ENCODE peak calls at places on chromosomes 13 and 19, in four cellular contexts. One of them, this sample, is unnamed.

GRCh38 chr19:28351761-28352160 is 861.2 kb downstream of the UQCRFS1 start:
- DNase-seq in HepG2: no peak
- DNase-seq in WTC11: no peak
- DNase-seq in K562: no peak
- DNase-seq in this sample: no peak

GRCh38 chr19:51076602-51077213 is 6.0 kb downstream of the KLK14 start:
- DNase-seq in K562: no peak
- DNase-seq in HepG2: no peak
- DNase-seq in WTC11: no peak
- DNase-seq in this sample: no peak

GRCh38 chr19:38739440-38740251 is 4.6 kb downstream of the CAPN12 start:
- DNase-seq in WTC11: no peak
- DNase-seq in HepG2: no peak
- DNase-seq in K562: no peak
- DNase-seq in this sample: no peak

GRCh38 chr19:58381460-58382220 is 810 bp upstream of the ZNF837 start:
- DNase-seq in HepG2: no peak
- DNase-seq in K562: no peak
- DNase-seq in WTC11: no peak
- DNase-seq in this sample: no peak

GRCh38 chr19:40739871-40740703 is 10.2 kb downstream of the ACTMAP start:
- DNase-seq in WTC11: no peak
- DNase-seq in K562: peak
- DNase-seq in HepG2: no peak
- DNase-seq in this sample: no peak

GRCh38 chr19:58557253-58558065 is 952 bp downstream of the UBE2M start:
- DNase-seq in K562: no peak
- DNase-seq in HepG2: no peak
- DNase-seq in WTC11: no peak
- DNase-seq in this sample: no peak

GRCh38 chr13:74661851-74662250 is 527.6 kb upstream of the KLF12 start:
- DNase-seq in HepG2: no peak
- DNase-seq in WTC11: no peak
- DNase-seq in K562: no peak
- DNase-seq in this sample: no peak

GRCh38 chr19:56314018-56314583 is 538 bp downstream of the ZSCAN5A start:
- DNase-seq in HepG2: peak
- DNase-seq in WTC11: peak
- DNase-seq in K562: no peak
- DNase-seq in this sample: peak

GRCh38 chr13:112241288-112241687 is 134.9 kb upstream of the SPACA7 start:
- DNase-seq in WTC11: no peak
- DNase-seq in K562: no peak
- DNase-seq in HepG2: no peak
- DNase-seq in this sample: no peak

GRCh38 chr13:35988648-35989081 is 142.5 kb downstream of the DCLK1 start:
- DNase-seq in K562: no peak
- DNase-seq in WTC11: no peak
- DNase-seq in HepG2: no peak
- DNase-seq in this sample: no peak

GRCh38 chr19:20558011-20558410 is 7.6 kb downstream of the ZNF737 start:
- DNase-seq in K562: no peak
- DNase-seq in WTC11: peak
- DNase-seq in HepG2: no peak
- DNase-seq in this sample: no peak

GRCh38 chr13:36884235-36884634 is 35.8 kb downstream of the SMAD9 start:
- DNase-seq in K562: no peak
- DNase-seq in HepG2: no peak
- DNase-seq in WTC11: no peak
- DNase-seq in this sample: no peak

GRCh38 chr19:6064016-6064702 is 46.1 kb downstream of the RFX2 start:
- DNase-seq in HepG2: no peak
- DNase-seq in WTC11: no peak
- DNase-seq in K562: no peak
- DNase-seq in this sample: no peak

GRCh38 chr13:21913010-21913409 is 242.1 kb downstream of the FGF9 start:
- DNase-seq in WTC11: peak
- DNase-seq in K562: no peak
- DNase-seq in HepG2: no peak
- DNase-seq in this sample: peak

GRCh38 chr13:85816413-85816812 is 17.2 kb upstream of the SLITRK6 start:
- DNase-seq in HepG2: no peak
- DNase-seq in K562: no peak
- DNase-seq in WTC11: no peak
- DNase-seq in this sample: no peak

GRCh38 chr13:111790621-111791020 is 276.3 kb upstream of the SOX1 start:
- DNase-seq in K562: no peak
- DNase-seq in WTC11: no peak
- DNase-seq in HepG2: no peak
- DNase-seq in this sample: no peak

GRCh38 chr19:7931221-7932061 is 5.5 kb upstream of the CTXN1 start:
- DNase-seq in WTC11: no peak
- DNase-seq in HepG2: no peak
- DNase-seq in K562: no peak
- DNase-seq in this sample: no peak

GRCh38 chr19:36213793-36214387 is 575 bp downstream of the ZNF565 start:
- DNase-seq in K562: peak
- DNase-seq in HepG2: no peak
- DNase-seq in WTC11: no peak
- DNase-seq in this sample: peak

GRCh38 chr13:66831317-66831716 is 398.8 kb downstream of the PCDH9 start:
- DNase-seq in HepG2: no peak
- DNase-seq in K562: no peak
- DNase-seq in WTC11: no peak
- DNase-seq in this sample: no peak

GRCh38 chr13:76455960-76456359 is 430.2 kb downstream of the KCTD12 start:
- DNase-seq in K562: no peak
- DNase-seq in HepG2: no peak
- DNase-seq in WTC11: no peak
- DNase-seq in this sample: no peak

GRCh38 chr19:31278555-31279435 is 70.4 kb downstream of the TSHZ3 start:
- DNase-seq in K562: no peak
- DNase-seq in WTC11: no peak
- DNase-seq in HepG2: no peak
- DNase-seq in this sample: no peak

GRCh38 chr19:42325896-42326771 is 699 bp downstream of the MEGF8 start:
- DNase-seq in HepG2: no peak
- DNase-seq in K562: peak
- DNase-seq in WTC11: peak
- DNase-seq in this sample: peak

GRCh38 chr19:55340784-55341147 is 1.1 kb downstream of the KMT5C start:
- DNase-seq in K562: no peak
- DNase-seq in HepG2: no peak
- DNase-seq in WTC11: peak
- DNase-seq in this sample: no peak

GRCh38 chr13:23622991-23623390 is 52.8 kb downstream of the TNFRSF19 start:
- DNase-seq in WTC11: no peak
- DNase-seq in K562: no peak
- DNase-seq in HepG2: no peak
- DNase-seq in this sample: no peak

GRCh38 chr19:39953915-39954314 is 17.1 kb upstream of the PSMC4 start:
- DNase-seq in K562: no peak
- DNase-seq in HepG2: no peak
- DNase-seq in WTC11: no peak
- DNase-seq in this sample: no peak

GRCh38 chr13:111902726-111903125 is 164.2 kb upstream of the SOX1 start:
- DNase-seq in HepG2: no peak
- DNase-seq in WTC11: peak
- DNase-seq in K562: no peak
- DNase-seq in this sample: no peak

GRCh38 chr13:20370815-20371421 is 138.8 kb upstream of the GJB6 start:
- DNase-seq in WTC11: no peak
- DNase-seq in K562: no peak
- DNase-seq in HepG2: no peak
- DNase-seq in this sample: no peak
- TF ChIP-seq SP1 in WTC11: no peak
- TF ChIP-seq SP1 in K562: no peak
- TF ChIP-seq SP1 in HepG2: no peak
- TF ChIP-seq SP1 in this sample: no peak

GRCh38 chr19:43841990-43842389 is 14.9 kb downstream of the ZNF283 start:
- DNase-seq in WTC11: no peak
- DNase-seq in K562: no peak
- DNase-seq in HepG2: no peak
- DNase-seq in this sample: no peak

GRCh38 chr19:43839139-43839538 is 12.0 kb downstream of the ZNF283 start:
- DNase-seq in K562: no peak
- DNase-seq in HepG2: no peak
- DNase-seq in WTC11: no peak
- DNase-seq in this sample: no peak
- TF ChIP-seq ELF4 in K562: no peak
- TF ChIP-seq ELF4 in HepG2: no peak
- TF ChIP-seq ELF4 in WTC11: no peak
- TF ChIP-seq ELF4 in this sample: no peak

GRCh38 chr19:47729799-47730520 is 15.4 kb upstream of the NOP53 start:
- DNase-seq in WTC11: peak
- DNase-seq in K562: peak
- DNase-seq in HepG2: peak
- DNase-seq in this sample: peak

GRCh38 chr19:47723573-47723923 is 10.3 kb downstream of the EHD2 start:
- DNase-seq in K562: no peak
- DNase-seq in HepG2: peak
- DNase-seq in WTC11: no peak
- DNase-seq in this sample: no peak

GRCh38 chr19:47729468-47729798 is 15.9 kb upstream of the NOP53 start:
- DNase-seq in HepG2: no peak
- DNase-seq in WTC11: peak
- DNase-seq in K562: peak
- DNase-seq in this sample: no peak

GRCh38 chr19:47726467-47726866 is 13.2 kb downstream of the EHD2 start:
- DNase-seq in HepG2: no peak
- DNase-seq in K562: no peak
- DNase-seq in WTC11: no peak
- DNase-seq in this sample: no peak

GRCh38 chr19:47725759-47726401 is 12.7 kb downstream of the EHD2 start:
- DNase-seq in WTC11: no peak
- DNase-seq in K562: no peak
- DNase-seq in HepG2: no peak
- DNase-seq in this sample: no peak
- TF ChIP-seq SP1 in WTC11: no peak
- TF ChIP-seq SP1 in K562: no peak
- TF ChIP-seq SP1 in HepG2: no peak
- TF ChIP-seq SP1 in this sample: no peak

DNA sequence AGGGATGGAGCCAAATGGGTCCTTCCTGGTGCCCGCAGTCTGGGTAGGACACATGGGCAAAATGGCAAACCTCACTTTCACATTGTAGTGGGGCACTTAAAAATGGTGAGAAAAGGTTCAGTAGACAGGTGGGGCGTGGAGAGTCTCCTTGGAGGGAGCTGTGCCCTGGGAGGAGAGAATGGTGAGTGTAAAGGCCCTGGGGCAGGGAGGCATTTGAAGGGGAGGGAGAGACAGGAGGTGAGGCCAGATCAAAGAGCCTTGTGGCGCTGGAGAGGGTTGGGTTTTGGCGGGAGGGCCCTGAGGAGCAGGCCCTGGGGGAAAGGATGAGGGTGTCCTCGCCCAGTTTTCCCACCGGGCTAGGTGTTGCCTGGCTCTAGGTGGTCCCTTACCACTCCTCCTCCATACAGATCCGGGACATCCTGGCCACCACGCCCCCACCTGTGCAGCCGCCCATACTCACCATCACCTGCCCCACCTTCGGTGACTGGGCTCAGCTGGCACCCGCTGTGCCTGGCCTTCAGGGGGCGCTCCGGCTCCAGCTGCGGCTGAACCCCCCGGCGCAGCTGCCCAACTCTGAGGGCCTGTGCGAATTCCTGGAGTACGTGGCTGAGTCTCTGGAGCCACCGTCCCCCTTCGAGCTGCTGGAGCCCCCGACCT is 6.3 kb downstream of the MAP1S start:
- DNase-seq in K562: peak
- DNase-seq in WTC11: peak
- DNase-seq in HepG2: no peak
- DNase-seq in this sample: no peak
- TF ChIP-seq ELF4 in K562: no peak
- TF ChIP-seq ELF4 in WTC11: no peak
- TF ChIP-seq ELF4 in HepG2: no peak
- TF ChIP-seq ELF4 in this sample: no peak

DNA sequence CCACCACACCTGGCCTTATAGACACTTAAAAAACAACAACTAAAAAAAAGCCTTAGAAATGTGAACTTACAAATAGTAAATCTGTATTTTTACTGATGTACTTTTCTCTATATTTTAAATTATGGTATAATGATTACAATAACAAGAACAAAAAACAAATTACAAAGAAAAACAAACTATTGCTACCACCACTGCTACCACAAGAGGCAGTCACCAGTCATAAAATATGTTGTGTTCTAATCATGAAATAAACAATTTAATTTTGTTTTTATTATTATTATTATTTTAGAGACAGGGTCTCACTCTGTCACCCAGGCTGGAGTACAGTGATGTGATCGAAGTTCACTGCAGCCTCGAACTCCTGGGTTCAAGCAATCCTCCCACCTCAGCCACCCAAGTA is 72.2 kb downstream of the DIAPH3 start:
- DNase-seq in K562: no peak
- DNase-seq in HepG2: no peak
- DNase-seq in WTC11: no peak
- DNase-seq in this sample: no peak
- TF ChIP-seq SP1 in K562: no peak
- TF ChIP-seq SP1 in HepG2: no peak
- TF ChIP-seq SP1 in WTC11: no peak
- TF ChIP-seq SP1 in this sample: no peak

GRCh38 chr13:40152145-40152544 is 496.7 kb downstream of the COG6 start:
- DNase-seq in K562: no peak
- DNase-seq in WTC11: no peak
- DNase-seq in HepG2: no peak
- DNase-seq in this sample: no peak
- TF ChIP-seq ELF4 in K562: no peak
- TF ChIP-seq ELF4 in WTC11: no peak
- TF ChIP-seq ELF4 in HepG2: no peak
- TF ChIP-seq ELF4 in this sample: no peak